ENCODE peak calls at places on chromosomes 12 and 14, in ten cellular contexts. U is heart left ventricle, K is uterus, T is transverse colon, G is suprapubic skin, Z is tibial nerve, S is body of pancreas, X is prostate gland, J is lower leg skin, H is Peyer's patch. L is an unnamed sample.

GRCh38 chr14:65333926-65334687 is 78.4 kb upstream of the FUT8 start:
- DNase-seq in Z (peak), G (no peak), S (no peak), K (peak), U (no peak), H (no peak), X (no peak), J (peak), T (peak), L (no peak)

GRCh38 chr12:78209851-78210493 is 379.3 kb downstream of the NAV3 start:
- DNase-seq in Z (no peak), K (no peak), G (no peak), U (peak), J (no peak), S (no peak), H (no peak), T (no peak), X (no peak), L (no peak)

GRCh38 chr12:6222009-6222702 is 22.0 kb downstream of the CD9 start:
- DNase-seq in U (no peak), T (no peak), G (no peak), Z (no peak), X (no peak), H (no peak), S (no peak), K (no peak), J (no peak), L (no peak)

GRCh38 chr14:59695198-59695597 is 118.6 kb upstream of the CCDC175 start:
- DNase-seq in Z (no peak), J (peak), T (no peak), X (no peak), G (no peak), U (no peak), S (no peak), K (no peak), H (no peak), L (no peak)

GRCh38 chr14:99273724-99274345 is 1.8 kb upstream of the BCL11B start:
- DNase-seq in G (peak), T (peak), H (peak), K (no peak), S (no peak), J (no peak), Z (no peak), X (no peak), U (no peak), L (no peak)

GRCh38 chr14:103122578-103123127 is 608 bp upstream of the TNFAIP2 start:
- DNase-seq in K (no peak), Z (no peak), U (no peak), H (no peak), G (no peak), S (no peak), X (no peak), T (no peak), J (no peak), L (no peak)

GRCh38 chr14:32331227-32331597 is 2.1 kb downstream of the AKAP6 start:
- DNase-seq in T (no peak), K (no peak), U (no peak), J (no peak), H (no peak), X (no peak), Z (no peak), G (no peak), S (no peak), L (peak)

GRCh38 chr14:105968291-105968690 is 441.9 kb downstream of the TMEM121 start:
- DNase-seq in J (no peak), S (no peak), X (no peak), T (no peak), K (no peak), H (no peak), Z (no peak), G (no peak), U (no peak), L (no peak)

GRCh38 chr12:120497524-120498150 is 1.7 kb downstream of the DYNLL1 start:
- DNase-seq in X (no peak), K (no peak), J (no peak), H (no peak), Z (no peak), S (no peak), T (no peak), U (no peak), G (no peak), L (no peak)

GRCh38 chr12:31466768-31467167 is 124.2 kb downstream of the DENND5B start:
- DNase-seq in X (no peak), K (no peak), H (no peak), U (no peak), Z (no peak), T (no peak), S (no peak), G (no peak), J (no peak), L (no peak)

DNA sequence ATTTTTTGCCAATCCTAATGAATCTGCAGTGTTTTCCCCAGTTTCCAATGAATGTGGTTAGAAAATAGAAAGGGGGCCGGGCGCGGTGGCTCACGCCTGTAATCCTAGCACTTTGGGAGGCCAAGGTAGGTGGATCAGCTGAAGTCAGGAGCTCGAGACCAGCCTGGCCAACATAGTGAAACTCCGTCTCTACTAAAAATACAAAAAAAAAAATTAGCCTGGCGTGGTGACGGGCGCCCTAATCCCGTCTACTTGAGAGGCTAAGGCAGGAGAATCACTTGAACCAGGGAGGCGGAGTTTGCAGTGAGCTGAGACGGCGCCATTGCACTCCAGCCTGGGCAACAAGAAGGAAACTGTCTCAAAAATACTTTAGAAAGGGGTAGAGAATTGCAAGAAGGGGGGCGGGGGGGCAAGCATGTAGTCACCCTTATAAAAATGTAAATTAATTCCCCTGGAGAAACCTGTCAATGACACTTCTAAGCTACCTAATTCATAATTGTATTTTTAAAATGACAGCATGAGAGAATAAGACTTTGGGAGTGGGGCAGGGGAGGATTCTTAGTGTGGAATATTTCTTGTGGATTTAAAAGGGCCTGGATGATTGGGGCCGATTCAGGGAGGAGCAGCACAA is 1.7 kb downstream of the KLHDC2 start:
- DNase-seq in T (peak), H (no peak), S (no peak), K (no peak), Z (no peak), X (no peak), G (no peak), U (no peak), J (no peak), L (no peak)
- TF ChIP-seq POLR2A in T (no peak), H (no peak), S (no peak), K (no peak), Z (no peak), X (no peak), G (no peak), U (no peak), J (no peak), L (no peak)

GRCh38 chr12:25321772-25322171 is 71.0 kb upstream of the KRAS start:
- DNase-seq in S (no peak), H (no peak), Z (no peak), G (no peak), X (no peak), U (no peak), J (no peak), K (no peak), T (no peak), L (no peak)

GRCh38 chr12:25317553-25317952 is 66.8 kb upstream of the KRAS start:
- DNase-seq in K (no peak), G (no peak), X (no peak), Z (no peak), U (no peak), J (no peak), H (no peak), S (no peak), T (no peak), L (no peak)

GRCh38 chr12:25320123-25321006 is 69.6 kb upstream of the KRAS start:
- DNase-seq in S (no peak), T (no peak), U (no peak), K (no peak), X (no peak), G (no peak), J (no peak), H (no peak), Z (no peak), L (no peak)

GRCh38 chr12:25322351-25322750 is 71.6 kb upstream of the KRAS start:
- DNase-seq in G (no peak), X (no peak), H (no peak), K (no peak), U (no peak), J (no peak), S (no peak), T (no peak), Z (no peak), L (no peak)

DNA sequence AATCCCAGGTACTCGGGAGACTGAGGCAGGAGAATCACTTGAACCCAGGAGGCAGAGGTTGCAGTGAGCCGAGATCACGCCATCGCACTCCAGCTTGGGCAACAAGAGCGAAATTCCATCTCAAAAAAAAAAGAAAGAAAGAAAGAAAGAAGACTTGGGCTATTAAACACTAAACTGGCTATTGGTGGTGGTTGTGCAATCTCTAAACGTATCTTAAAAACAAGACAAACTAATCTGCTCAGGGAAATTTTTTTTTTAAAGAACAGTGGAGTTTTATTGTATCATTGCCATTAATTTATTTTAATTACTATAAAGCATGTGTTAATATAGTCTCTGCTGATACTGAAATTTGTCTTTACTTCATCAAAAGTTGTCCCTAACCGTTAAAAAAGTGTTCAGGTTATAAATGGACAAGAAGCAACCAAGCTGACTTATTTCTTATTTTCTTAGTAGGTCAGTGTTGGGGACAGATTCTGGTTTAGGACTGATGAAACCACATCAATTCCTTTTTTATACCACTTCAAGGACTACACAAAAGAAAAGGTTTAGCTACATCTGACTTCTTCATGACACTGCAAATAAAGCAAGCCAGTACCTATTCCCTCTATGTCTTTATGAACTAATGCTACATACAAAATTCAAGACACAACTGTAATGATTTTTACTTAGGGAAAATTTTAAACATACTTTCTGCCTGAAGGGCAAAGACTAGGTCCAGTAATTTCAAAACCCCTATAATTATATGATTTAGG is 68.7 kb upstream of the KRAS start:
- DNase-seq in X (no peak), J (no peak), Z (no peak), T (no peak), G (no peak), H (no peak), U (no peak), K (no peak), S (no peak), L (no peak)
- TF ChIP-seq POLR2A in X (no peak), J (no peak), Z (no peak), T (no peak), G (no peak), H (no peak), U (no peak), K (no peak), S (no peak), L (no peak)

GRCh38 chr12:124910561-124911478 is 3.6 kb downstream of the UBC start:
- DNase-seq in X (no peak), G (no peak), T (no peak), K (no peak), S (no peak), H (no peak), Z (no peak), J (no peak), U (no peak), L (no peak)
- TF ChIP-seq POLR2A in X (peak), G (no peak), T (peak), K (no peak), S (peak), H (peak), Z (no peak), J (no peak), U (no peak), L (peak)

GRCh38 chr12:12612403-12612802 is 727 bp downstream of the CREBL2 start:
- DNase-seq in S (no peak), T (no peak), Z (no peak), U (no peak), G (no peak), K (no peak), J (no peak), X (no peak), H (no peak), L (no peak)

GRCh38 chr12:12609692-12610091 is 2.0 kb upstream of the CREBL2 start:
- DNase-seq in J (no peak), G (no peak), T (no peak), U (no peak), S (no peak), X (no peak), Z (no peak), K (no peak), H (no peak), L (no peak)

GRCh38 chr12:12613334-12613733 is 1.7 kb downstream of the CREBL2 start:
- DNase-seq in T (no peak), U (no peak), J (no peak), S (no peak), G (no peak), Z (no peak), X (no peak), H (no peak), K (no peak), L (no peak)

GRCh38 chr12:12610711-12611110 is 965 bp upstream of the CREBL2 start:
- DNase-seq in X (no peak), J (no peak), S (no peak), G (no peak), H (no peak), K (no peak), Z (no peak), T (no peak), U (no peak), L (no peak)

DNA sequence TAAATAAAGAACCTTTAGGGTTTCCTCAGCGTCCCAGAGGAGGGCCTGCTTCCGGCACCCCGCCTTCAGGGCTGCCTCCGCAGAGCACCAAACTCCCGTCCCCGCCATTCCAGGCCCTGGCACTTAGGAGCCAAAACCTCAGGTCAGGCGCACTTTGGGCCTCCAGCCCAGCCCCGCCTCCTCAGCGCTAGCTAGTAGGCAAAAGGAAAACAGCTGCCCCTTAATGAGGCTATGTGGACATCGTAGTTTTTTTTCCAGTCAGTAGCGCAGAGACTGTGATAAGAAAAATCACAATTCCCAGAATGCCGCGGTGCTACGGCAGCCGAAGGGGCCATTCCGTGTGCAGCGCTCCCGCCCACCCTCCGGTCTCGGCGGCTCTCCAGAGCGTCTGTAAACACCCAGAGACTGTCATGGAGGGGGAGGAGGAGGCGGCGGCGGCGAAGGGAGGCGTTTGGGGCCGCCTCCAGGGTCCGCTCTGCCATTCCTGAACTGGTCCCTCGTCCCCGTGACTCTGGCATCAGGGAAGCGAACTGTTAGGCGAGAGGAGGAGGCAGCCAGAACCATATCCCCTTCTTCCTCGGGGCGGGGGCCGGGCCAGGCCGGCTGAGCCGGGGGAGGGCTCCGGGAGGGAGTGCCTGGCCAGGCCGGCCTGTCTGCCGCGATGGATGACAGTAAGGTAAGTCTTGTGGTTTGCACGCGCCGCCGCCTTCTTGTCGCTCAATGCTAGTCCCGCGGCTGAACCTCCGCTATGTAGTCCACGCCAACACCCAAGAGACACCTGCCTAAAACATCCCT is at the start of gene CREBL2:
- DNase-seq in T (peak), S (peak), H (peak), G (peak), K (peak), Z (peak), J (peak), X (peak), U (peak), L (peak)
- TF ChIP-seq POLR2A in T (peak), S (peak), H (peak), G (no peak), K (peak), Z (peak), J (no peak), X (peak), U (peak), L (peak)

GRCh38 chr12:17489452-17489851 is 600.5 kb downstream of the RERGL start:
- DNase-seq in S (no peak), J (no peak), X (no peak), K (no peak), T (no peak), H (no peak), Z (no peak), U (no peak), G (no peak), L (no peak)
- TF ChIP-seq POLR2A in S (no peak), J (no peak), X (no peak), K (no peak), T (no peak), H (no peak), Z (no peak), U (no peak), G (no peak), L (no peak)

GRCh38 chr12:122500685-122501488 is at the start of gene ZCCHC8:
- DNase-seq in Z (peak), X (peak), K (peak), H (peak), T (peak), G (peak), J (peak), U (peak), S (peak), L (peak)
- TF ChIP-seq POLR2A in Z (peak), X (peak), K (peak), H (peak), T (peak), G (no peak), J (peak), U (peak), S (peak), L (peak)

GRCh38 chr12:103182299-103182698 is 224.8 kb downstream of the ASCL1 start:
- DNase-seq in X (no peak), T (no peak), H (no peak), K (no peak), S (no peak), G (no peak), J (no peak), Z (no peak), U (no peak), L (no peak)
- TF ChIP-seq POLR2A in X (no peak), T (no peak), H (no peak), K (no peak), S (no peak), G (no peak), J (no peak), Z (no peak), U (no peak), L (no peak)

DNA sequence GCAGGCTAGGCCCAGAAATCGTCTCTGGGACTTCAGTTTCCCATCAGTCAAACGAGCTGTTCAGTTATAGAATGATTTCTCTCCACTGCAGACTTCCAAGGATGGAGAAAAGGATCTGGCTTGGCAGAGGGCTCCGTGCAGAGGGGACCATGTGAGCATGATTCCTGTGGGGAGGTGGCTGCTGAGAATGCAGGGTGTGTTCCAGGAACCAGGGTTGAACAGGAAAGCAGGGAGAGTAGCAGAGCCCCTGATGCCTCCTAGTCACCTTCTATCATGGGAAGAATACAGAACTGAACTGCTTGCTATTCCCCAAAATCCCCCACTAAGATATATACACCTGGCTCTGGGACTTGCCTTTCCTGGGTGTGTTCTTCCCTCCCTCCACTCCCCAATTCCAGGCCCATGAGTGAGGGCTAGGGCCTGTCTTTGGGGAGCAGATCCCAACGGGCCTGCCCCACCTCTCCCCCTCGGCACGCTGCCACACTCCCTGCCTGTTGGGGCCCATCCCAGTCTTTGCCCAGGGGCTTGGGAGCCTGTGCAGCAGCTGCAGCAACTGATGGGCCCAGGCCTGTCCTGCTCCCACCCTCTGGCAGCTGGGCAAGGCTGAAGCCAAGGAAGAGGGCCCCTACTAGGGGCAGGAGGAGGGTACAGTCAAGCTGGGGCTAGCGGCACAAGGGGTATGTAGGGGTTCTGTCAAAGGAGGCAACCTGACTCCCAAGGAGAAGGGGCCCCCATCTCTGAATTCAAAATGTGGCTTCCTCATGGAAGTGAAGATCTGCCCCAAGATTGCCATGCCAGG is 3.3 kb downstream of the AJUBA start:
- DNase-seq in X (peak), T (no peak), J (peak), U (no peak), G (peak), H (no peak), Z (no peak), K (no peak), S (no peak), L (no peak)
- TF ChIP-seq POLR2A in X (no peak), T (no peak), J (no peak), U (no peak), G (no peak), H (no peak), Z (no peak), K (no peak), S (no peak), L (no peak)

GRCh38 chr12:8697476-8698131 is at the start of gene RIMKLB:
- DNase-seq in Z (peak), S (peak), J (peak), X (peak), K (peak), U (peak), H (peak), G (peak), T (peak), L (peak)
- TF ChIP-seq POLR2A in Z (peak), S (peak), J (peak), X (peak), K (peak), U (peak), H (peak), G (no peak), T (peak), L (peak)

GRCh38 chr14:101926620-101927019 is 37.8 kb upstream of the DYNC1H1 start:
- DNase-seq in S (no peak), U (no peak), G (peak), T (no peak), J (no peak), X (no peak), H (no peak), K (no peak), Z (no peak), L (no peak)

GRCh38 chr14:101929096-101929495 is 35.3 kb upstream of the DYNC1H1 start:
- DNase-seq in T (no peak), K (no peak), J (no peak), X (no peak), S (no peak), G (peak), U (no peak), H (no peak), Z (no peak), L (no peak)

GRCh38 chr14:101926085-101926484 is 38.3 kb upstream of the DYNC1H1 start:
- DNase-seq in G (no peak), K (no peak), Z (no peak), J (no peak), X (no peak), H (no peak), T (no peak), U (no peak), S (no peak), L (no peak)

GRCh38 chr14:101928415-101928841 is 35.9 kb upstream of the DYNC1H1 start:
- DNase-seq in T (no peak), X (no peak), Z (no peak), G (peak), K (peak), J (no peak), U (no peak), S (no peak), H (no peak), L (no peak)

GRCh38 chr14:101927859-101928258 is 36.5 kb upstream of the DYNC1H1 start:
- DNase-seq in S (peak), Z (peak), H (no peak), J (peak), G (peak), T (peak), X (no peak), K (peak), U (peak), L (peak)
- TF ChIP-seq POLR2A in S (no peak), Z (no peak), H (no peak), J (no peak), G (no peak), T (no peak), X (no peak), K (no peak), U (no peak), L (no peak)

L was measured in erythroblast.